ENCODE peak calls at places on chromosomes 11 and 22, in seven cellular contexts. F is OCI-LY7, V is hepatocyte, Z is PC-3, L is GM23338, S is GM23248, Y is SK-N-SH. W is an unnamed sample.

GRCh38 chr11:15158351-15159015 is 43.8 kb downstream of the INSC start:
- DNase-seq in F (no peak), V (peak; percentile 18), Z (peak; percentile 25), L (no peak), S (peak; percentile 86), Y (no peak), W (no peak)

GRCh38 chr22:47564651-47565050 is 802.2 kb downstream of the TBC1D22A start:
- DNase-seq in F (no peak), V (no peak), Z (no peak), L (no peak), S (no peak), Y (peak; percentile 62), W (no peak)

GRCh38 chr11:119921571-119921970 is 192.6 kb upstream of the NECTIN1 start:
- DNase-seq in F (no peak), V (no peak), Z (no peak), L (no peak), S (no peak), Y (no peak), W (no peak)

GRCh38 chr11:74844865-74845264 is 96.2 kb downstream of the RNF169 start:
- DNase-seq in F (no peak), V (no peak), Z (no peak), L (no peak), S (no peak), Y (no peak), W (no peak)

GRCh38 chr11:123741159-123741951 is at the start of gene ZNF202:
- DNase-seq in F (peak; percentile 94), V (peak; percentile 95), Z (peak; percentile 92), L (peak; percentile 97), S (peak; percentile 98), Y (peak; percentile 92), W (peak; percentile 93)

GRCh38 chr11:117950999-117951961 is 22.1 kb upstream of the TMPRSS13 start:
- DNase-seq in F (peak; percentile 74), V (no peak), Z (no peak), L (no peak), S (no peak), Y (no peak), W (peak; percentile 76)

GRCh38 chr11:88231894-88232482 is 56.7 kb upstream of the RAB38 start:
- DNase-seq in F (peak; percentile 28), V (peak; percentile 45), Z (peak; percentile 70), L (peak; percentile 76), S (peak; percentile 64), Y (peak; percentile 18), W (peak; percentile 81)

GRCh38 chr11:68666854-68667253 is 17.5 kb upstream of the GAL start:
- DNase-seq in F (no peak), V (peak; percentile 40), Z (no peak), L (no peak), S (no peak), Y (peak; percentile 66), W (no peak)

GRCh38 chr11:62217191-62217748 is 8.8 kb downstream of the SCGB2A1 start:
- DNase-seq in F (peak; percentile 42), V (peak; percentile 25), Z (peak; percentile 66), L (peak; percentile 75), S (peak; percentile 49), Y (no peak), W (peak; percentile 58)

GRCh38 chr11:15179167-15179566 is 64.4 kb downstream of the INSC start:
- DNase-seq in F (no peak), V (peak; percentile 15), Z (no peak), L (no peak), S (peak; percentile 69), Y (no peak), W (no peak)

GRCh38 chr11:131108780-131109179 is 192.5 kb upstream of the SNX19 start:
- DNase-seq in F (no peak), V (no peak), Z (peak; percentile 39), L (no peak), S (peak; percentile 57), Y (no peak), W (no peak)

GRCh38 chr22:19713650-19714319 is 518 bp upstream of the SEPTIN5 start:
- DNase-seq in F (no peak), V (peak; percentile 38), Z (no peak), L (peak; percentile 60), S (peak; percentile 47), Y (peak; percentile 90), W (no peak)

GRCh38 chr11:7851391-7851790 is 54.6 kb upstream of the OR5P2 start:
- DNase-seq in F (no peak), V (no peak), Z (peak; percentile 45), L (peak; percentile 57), S (no peak), Y (no peak), W (no peak)

GRCh38 chr22:46226577-46226976 is 23.5 kb downstream of the CDPF1 start:
- DNase-seq in F (no peak), V (no peak), Z (no peak), L (no peak), S (no peak), Y (no peak), W (no peak)

GRCh38 chr22:36332623-36333331 is 55.0 kb downstream of the MYH9 start:
- DNase-seq in F (peak; percentile 36), V (peak; percentile 71), Z (peak; percentile 89), L (no peak), S (peak; percentile 45), Y (no peak), W (peak; percentile 51)

GRCh38 chr11:110587972-110588371 is 124.3 kb downstream of the ARHGAP20 start:
- DNase-seq in F (no peak), V (no peak), Z (no peak), L (no peak), S (no peak), Y (no peak), W (no peak)

GRCh38 chr11:46669606-46670243 is 30.7 kb downstream of the ARHGAP1 start:
- DNase-seq in F (peak; percentile 31), V (no peak), Z (peak; percentile 7), L (peak; percentile 50), S (no peak), Y (peak; percentile 49), W (peak; percentile 67)

GRCh38 chr22:19892925-19893324 is 38.3 kb upstream of the GNB1L start:
- DNase-seq in F (no peak), V (no peak), Z (no peak), L (no peak), S (no peak), Y (no peak), W (no peak)

GRCh38 chr22:32866953-32867352 is 65.4 kb downstream of the TIMP3 start:
- DNase-seq in F (no peak), V (no peak), Z (no peak), L (no peak), S (peak; percentile 24), Y (no peak), W (no peak)

GRCh38 chr11:119018074-119018938 is at the start of the genes RPS25 and TRAPPC4:
- DNase-seq in F (peak; percentile 97), V (peak; percentile 97), Z (peak; percentile 99), L (peak; percentile 99), S (peak; percentile 99), Y (peak; percentile 92), W (peak; percentile 95)

GRCh38 chr11:17153759-17154158 is 54.0 kb downstream of the PIK3C2A start:
- DNase-seq in F (no peak), V (no peak), Z (no peak), L (no peak), S (no peak), Y (no peak), W (no peak)

GRCh38 chr11:91707652-91708051 is 517.0 kb upstream of the FAT3 start:
- DNase-seq in F (no peak), V (no peak), Z (no peak), L (no peak), S (no peak), Y (no peak), W (no peak)

GRCh38 chr11:63779044-63779443 is 10.5 kb upstream of the ZFTA start:
- DNase-seq in F (no peak), V (no peak), Z (no peak), L (no peak), S (no peak), Y (no peak), W (no peak)

DNA sequence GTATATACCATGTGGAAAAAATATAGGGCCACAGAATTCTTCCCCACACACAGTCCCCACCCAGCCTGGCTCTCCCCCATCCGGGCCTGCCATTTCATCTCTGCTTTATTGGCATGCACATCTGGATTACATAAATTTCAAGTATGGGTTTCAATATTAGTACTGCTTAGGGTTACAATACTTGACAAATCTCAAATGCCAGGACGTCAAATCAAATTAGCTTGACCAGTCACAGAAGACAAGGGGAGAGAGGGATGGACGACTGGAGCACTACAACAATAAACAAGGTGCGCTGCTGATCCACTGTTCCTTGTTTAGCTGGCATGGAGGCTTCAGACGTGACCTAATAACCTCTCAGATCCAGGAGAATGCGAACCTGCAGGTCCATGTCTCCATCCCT is 81.3 kb downstream of the ABTB2 start:
- DNase-seq in F (no peak), V (no peak), Z (no peak), L (no peak), S (no peak), Y (no peak), W (no peak)
- H3K9me2 ChIP-seq in F (no peaks in the 10 kb centered on the region), V (no peaks in the 10 kb centered on the region), Z (no peaks in the 10 kb centered on the region), L (no peaks in the 10 kb centered on the region), S (no peaks in the 10 kb centered on the region), Y (no peaks in the 10 kb centered on the region), W (no peaks in the 10 kb centered on the region)

GRCh38 chr11:133104014-133104753 is 428.1 kb downstream of the OPCML start:
- DNase-seq in F (no peak), V (no peak), Z (no peak), L (no peak), S (no peak), Y (no peak), W (no peak)
- H3K9me2 ChIP-seq in F (no peaks in the 10 kb centered on the region), V (no peaks in the 10 kb centered on the region), Z (no peaks in the 10 kb centered on the region), L (no peaks in the 10 kb centered on the region), S (no peaks in the 10 kb centered on the region), Y (no peaks in the 10 kb centered on the region), W (no peaks in the 10 kb centered on the region)

DNA sequence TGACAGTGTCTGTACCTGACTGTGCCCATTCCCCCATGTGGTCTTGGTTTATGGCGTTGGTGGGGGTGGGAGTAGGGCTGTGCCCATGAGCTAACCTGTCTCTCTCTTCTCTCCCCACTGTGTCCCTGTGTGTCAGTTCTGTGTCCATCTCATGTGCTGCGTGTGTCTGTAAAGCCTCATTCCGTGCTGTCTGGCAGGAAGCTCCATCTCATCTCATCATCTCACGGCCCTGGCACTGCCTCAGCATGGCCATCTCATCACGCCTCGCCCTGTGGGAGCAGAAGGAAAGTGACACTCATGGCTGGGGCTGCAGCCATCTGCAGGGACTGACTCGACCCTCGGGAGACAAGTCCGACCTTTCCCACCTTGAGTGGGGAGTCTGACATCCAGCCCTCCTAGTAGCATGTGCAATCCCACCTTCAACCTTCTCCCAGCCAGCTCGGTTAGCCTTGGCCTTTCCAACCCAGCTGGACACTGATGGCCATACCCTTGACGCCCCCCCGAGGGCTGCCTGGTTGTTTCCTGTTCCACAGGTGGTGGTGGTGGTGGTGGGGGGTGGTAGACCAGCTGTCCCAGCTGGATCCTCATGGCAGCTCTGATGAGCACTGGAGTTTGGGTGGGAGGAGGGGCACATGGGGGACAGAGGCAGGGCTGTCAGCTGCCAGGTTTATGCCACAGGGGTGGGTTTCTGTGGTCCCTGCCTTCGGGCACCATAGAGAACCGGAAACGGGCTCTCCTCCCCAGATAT is 19.0 kb downstream of the MYO18B start:
- DNase-seq in F (no peak), V (no peak), Z (no peak), L (no peak), S (no peak), Y (peak; percentile 61), W (no peak)
- H3K9me2 ChIP-seq in F (no peaks in the 10 kb centered on the region), V (no peaks in the 10 kb centered on the region), Z (no peaks in the 10 kb centered on the region), L (no peaks in the 10 kb centered on the region), S (no peaks in the 10 kb centered on the region), Y (no peaks in the 10 kb centered on the region), W (no peaks in the 10 kb centered on the region)

DNA sequence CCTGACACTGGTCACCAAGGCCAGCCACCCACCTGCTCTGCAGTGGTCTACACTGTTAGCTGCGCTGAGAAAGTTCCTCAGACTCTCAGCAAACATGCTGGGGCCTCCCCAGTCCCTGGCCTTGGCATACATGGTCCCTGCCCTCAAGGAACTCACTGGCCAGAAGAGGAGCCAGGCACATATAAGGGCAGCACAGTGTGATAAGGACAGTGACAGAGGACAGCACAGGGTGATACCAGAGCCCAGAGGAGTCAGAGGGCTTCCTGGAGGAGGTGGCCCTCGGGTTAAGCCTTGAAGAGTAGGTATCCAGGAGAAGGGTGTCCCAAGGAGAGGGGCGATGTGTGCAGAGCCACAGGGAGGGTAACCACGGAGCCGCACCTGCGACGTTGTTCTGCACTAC is 624 bp downstream of the ART1 start:
- DNase-seq in F (no peak), V (no peak), Z (no peak), L (no peak), S (no peak), Y (no peak), W (peak; percentile 21)
- H3K9me2 ChIP-seq in F (no peaks in the 10 kb centered on the region), V (no peaks in the 10 kb centered on the region), Z (no peaks in the 10 kb centered on the region), L (no peaks in the 10 kb centered on the region), S (no peaks in the 10 kb centered on the region), Y (no peaks in the 10 kb centered on the region), W (no peaks in the 10 kb centered on the region)